ENCODE peak calls at places on chromosome 12, in eight cellular contexts. N, Z, O, F, P, D, L and H are unnamed samples.

GRCh38 chr12:26003065-26003464 is 44.6 kb downstream of the RASSF8 start:
- DNase-seq in Z (no peak), D (no peak), O (no peak), N (no peak), L (no peak), F (no peak), P (no peak), H (no peak)

GRCh38 chr12:54680374-54680773 is 32.2 kb upstream of the DCD start:
- DNase-seq in N (peak; percentile 2), L (peak; percentile 29), Z (peak; percentile 25), P (no peak), D (no peak), O (no peak), F (no peak), H (peak; percentile 39)

GRCh38 chr12:1077036-1077803 is 86.2 kb downstream of the ERC1 start:
- DNase-seq in O (no peak), P (no peak), L (no peak), N (no peak), F (no peak), D (no peak), Z (no peak), H (no peak)

GRCh38 chr12:51383281-51383905 is 7.8 kb downstream of the GALNT6 start:
- DNase-seq in N (no peak), D (no peak), P (no peak), O (no peak), Z (no peak), L (no peak), F (no peak), H (no peak)

GRCh38 chr12:98533723-98534251 is 18.4 kb downstream of the TMPO start:
- DNase-seq in N (peak; percentile 45), F (no peak), D (no peak), Z (no peak), P (no peak), L (no peak), O (no peak), H (no peak)

GRCh38 chr12:108724054-108724889 is 7.0 kb downstream of the CORO1C start:
- DNase-seq in Z (no peak), F (no peak), N (peak; percentile 74), O (no peak), P (no peak), L (peak; percentile 63), D (no peak), H (no peak)

GRCh38 chr12:49028666-49029275 is 10.2 kb upstream of the PRKAG1 start:
- DNase-seq in D (no peak), L (no peak), F (no peak), N (no peak), P (no peak), O (no peak), Z (no peak), H (no peak)

GRCh38 chr12:88977115-88977514 is 375.2 kb downstream of the DUSP6 start:
- DNase-seq in F (no peak), N (no peak), P (no peak), O (no peak), Z (no peak), L (no peak), D (no peak), H (no peak)

GRCh38 chr12:83506841-83507240 is 820.1 kb downstream of the TMTC2 start:
- DNase-seq in O (no peak), L (no peak), F (no peak), Z (no peak), N (no peak), D (no peak), P (no peak), H (no peak)

GRCh38 chr12:52119398-52120254 is 40.1 kb downstream of the SMIM41 start:
- DNase-seq in L (peak; percentile 28), O (no peak), N (peak; percentile 31), P (no peak), Z (peak; percentile 43), F (peak; percentile 38), D (no peak), H (peak; percentile 71)

GRCh38 chr12:24297516-24297915 is 348.0 kb upstream of the SOX5 start:
- DNase-seq in L (no peak), N (peak; percentile 10), O (no peak), F (no peak), Z (no peak), D (no peak), P (no peak), H (no peak)

GRCh38 chr12:69553626-69554248 is 31.5 kb upstream of the CCT2 start:
- DNase-seq in O (no peak), N (peak; percentile 78), Z (no peak), F (no peak), P (no peak), D (no peak), L (no peak), H (peak; percentile 13)

GRCh38 chr12:69329669-69330428 is 18.3 kb upstream of the LYZ start:
- DNase-seq in D (no peak), Z (peak; percentile 23), L (peak; percentile 58), N (peak; percentile 41), O (no peak), P (no peak), F (no peak), H (no peak)

GRCh38 chr12:56157201-56158028 is 744 bp upstream of the MYL6 start:
- DNase-seq in F (peak; percentile 63), N (peak; percentile 94), O (peak; percentile 70), Z (peak; percentile 60), D (peak; percentile 37), P (no peak), L (peak; percentile 80), H (peak; percentile 81)

GRCh38 chr12:79514730-79515525 is 175.8 kb downstream of the PAWR start:
- DNase-seq in N (peak; percentile 16), L (no peak), F (no peak), Z (no peak), D (no peak), O (no peak), P (no peak), H (no peak)

GRCh38 chr12:111156304-111156703 is 212.6 kb downstream of the PHETA1 start:
- DNase-seq in F (no peak), D (no peak), N (no peak), P (no peak), Z (no peak), O (no peak), L (no peak), H (no peak)

GRCh38 chr12:126358806-126359205 is 1293.6 kb downstream of the AACS start:
- DNase-seq in P (no peak), O (no peak), Z (no peak), L (no peak), F (no peak), D (no peak), N (no peak), H (no peak)

GRCh38 chr12:3014641-3015040 is 55.4 kb downstream of the TEAD4 start:
- DNase-seq in Z (no peak), D (no peak), N (no peak), F (no peak), L (no peak), O (no peak), P (no peak), H (no peak)

GRCh38 chr12:66103011-66103913 is 27.3 kb downstream of the LLPH start:
- DNase-seq in Z (no peak), P (no peak), O (no peak), L (no peak), N (no peak), F (no peak), D (no peak), H (no peak)

GRCh38 chr12:71063087-71063486 is 94.7 kb downstream of the TSPAN8 start:
- DNase-seq in O (no peak), F (no peak), N (no peak), L (no peak), P (no peak), D (no peak), Z (no peak), H (no peak)

GRCh38 chr12:123714302-123714627 is 2.1 kb downstream of the ATP6V0A2 start:
- DNase-seq in D (peak; percentile 14), O (peak; percentile 60), N (no peak), P (no peak), Z (peak; percentile 55), F (no peak), L (no peak), H (peak; percentile 49)

GRCh38 chr12:1083888-1084262 is 92.9 kb downstream of the ERC1 start:
- DNase-seq in Z (no peak), F (no peak), O (no peak), D (no peak), L (peak; percentile 16), N (peak; percentile 59), P (no peak), H (no peak)

GRCh38 chr12:5650804-5651461 is 219.0 kb downstream of the NTF3 start:
- DNase-seq in D (no peak), Z (no peak), F (no peak), L (no peak), N (no peak), O (no peak), P (no peak), H (no peak)